ENCODE peak calls at places on chromosomes 13 and 19, in nine cellular contexts. One of them, this sample, is unnamed.

GRCh38 chr19:10718205-10719196 is 622 bp downstream of the DNM2 start:
- DNase-seq in effector memory CD4-positive, alpha-beta T cell: peak; percentile 39
- DNase-seq in BJ: no peak
- DNase-seq in HEK293T: peak; percentile 45
- DNase-seq in hippocampal formation: no peak
- DNase-seq in renal cortical epithelial cell: no peak
- DNase-seq in NK-92 treated with Interleukin-12 subunit alpha and Interleukin-12 subunit beta, amount 100 ng/mL, for 24 hours: no peak
- DNase-seq in AG20443: peak; percentile 71
- DNase-seq in caudate nucleus: no peak
- DNase-seq in this sample: peak; percentile 27

GRCh38 chr13:94660695-94661324 is 51.5 kb downstream of the SOX21 start:
- DNase-seq in effector memory CD4-positive, alpha-beta T cell: no peak
- DNase-seq in BJ: no peak
- DNase-seq in HEK293T: no peak
- DNase-seq in hippocampal formation: peak; percentile 46
- DNase-seq in renal cortical epithelial cell: peak; percentile 16
- DNase-seq in NK-92 treated with Interleukin-12 subunit alpha and Interleukin-12 subunit beta, amount 100 ng/mL, for 24 hours: no peak
- DNase-seq in AG20443: peak; percentile 21
- DNase-seq in caudate nucleus: no peak
- DNase-seq in this sample: no peak

GRCh38 chr19:2993579-2993978 is 16.2 kb downstream of the TLE6 start:
- DNase-seq in effector memory CD4-positive, alpha-beta T cell: no peak
- DNase-seq in BJ: no peak
- DNase-seq in HEK293T: no peak
- DNase-seq in hippocampal formation: no peak
- DNase-seq in renal cortical epithelial cell: no peak
- DNase-seq in NK-92 treated with Interleukin-12 subunit alpha and Interleukin-12 subunit beta, amount 100 ng/mL, for 24 hours: no peak
- DNase-seq in AG20443: no peak
- DNase-seq in caudate nucleus: no peak
- DNase-seq in this sample: no peak

GRCh38 chr13:80307401-80307987 is 33.4 kb downstream of the SPRY2 start:
- DNase-seq in effector memory CD4-positive, alpha-beta T cell: no peak
- DNase-seq in BJ: no peak
- DNase-seq in HEK293T: no peak
- DNase-seq in hippocampal formation: no peak
- DNase-seq in renal cortical epithelial cell: no peak
- DNase-seq in NK-92 treated with Interleukin-12 subunit alpha and Interleukin-12 subunit beta, amount 100 ng/mL, for 24 hours: no peak
- DNase-seq in AG20443: no peak
- DNase-seq in caudate nucleus: no peak
- DNase-seq in this sample: peak; percentile 10

GRCh38 chr13:25980255-25980654 is 71.6 kb downstream of the SHISA2 start:
- DNase-seq in effector memory CD4-positive, alpha-beta T cell: no peak
- DNase-seq in BJ: no peak
- DNase-seq in HEK293T: peak; percentile 22
- DNase-seq in hippocampal formation: peak; percentile 8
- DNase-seq in renal cortical epithelial cell: peak; percentile 62
- DNase-seq in NK-92 treated with Interleukin-12 subunit alpha and Interleukin-12 subunit beta, amount 100 ng/mL, for 24 hours: no peak
- DNase-seq in AG20443: peak; percentile 42
- DNase-seq in caudate nucleus: no peak
- DNase-seq in this sample: no peak

GRCh38 chr19:46659151-46660007 is 1.6 kb downstream of the DACT3 start:
- DNase-seq in effector memory CD4-positive, alpha-beta T cell: no peak
- DNase-seq in BJ: no peak
- DNase-seq in HEK293T: no peak
- DNase-seq in hippocampal formation: peak; percentile 31
- DNase-seq in renal cortical epithelial cell: no peak
- DNase-seq in NK-92 treated with Interleukin-12 subunit alpha and Interleukin-12 subunit beta, amount 100 ng/mL, for 24 hours: no peak
- DNase-seq in AG20443: peak; percentile 48
- DNase-seq in caudate nucleus: peak; percentile 42
- DNase-seq in this sample: peak; percentile 23

GRCh38 chr19:47676811-47677210 is 36.4 kb upstream of the EHD2 start:
- DNase-seq in effector memory CD4-positive, alpha-beta T cell: no peak
- DNase-seq in BJ: no peak
- DNase-seq in HEK293T: no peak
- DNase-seq in hippocampal formation: no peak
- DNase-seq in renal cortical epithelial cell: no peak
- DNase-seq in NK-92 treated with Interleukin-12 subunit alpha and Interleukin-12 subunit beta, amount 100 ng/mL, for 24 hours: no peak
- DNase-seq in AG20443: no peak
- DNase-seq in caudate nucleus: no peak
- DNase-seq in this sample: peak; percentile 45

GRCh38 chr19:33815410-33816340 is 19.0 kb downstream of the KCTD15 start:
- DNase-seq in effector memory CD4-positive, alpha-beta T cell: no peak
- DNase-seq in BJ: no peak
- DNase-seq in HEK293T: no peak
- DNase-seq in hippocampal formation: no peak
- DNase-seq in renal cortical epithelial cell: no peak
- DNase-seq in NK-92 treated with Interleukin-12 subunit alpha and Interleukin-12 subunit beta, amount 100 ng/mL, for 24 hours: no peak
- DNase-seq in AG20443: no peak
- DNase-seq in caudate nucleus: no peak
- DNase-seq in this sample: peak; percentile 89

GRCh38 chr19:4831351-4832340 is at the start of gene TICAM1:
- DNase-seq in effector memory CD4-positive, alpha-beta T cell: peak; percentile 85
- DNase-seq in BJ: no peak
- DNase-seq in HEK293T: no peak
- DNase-seq in hippocampal formation: no peak
- DNase-seq in renal cortical epithelial cell: peak; percentile 48
- DNase-seq in NK-92 treated with Interleukin-12 subunit alpha and Interleukin-12 subunit beta, amount 100 ng/mL, for 24 hours: peak; percentile 59
- DNase-seq in AG20443: peak; percentile 91
- DNase-seq in caudate nucleus: peak; percentile 23
- DNase-seq in this sample: peak; percentile 33

GRCh38 chr13:19182536-19182935 is 912 bp upstream of the TUBA3C start:
- DNase-seq in effector memory CD4-positive, alpha-beta T cell: no peak
- DNase-seq in BJ: no peak
- DNase-seq in HEK293T: no peak
- DNase-seq in hippocampal formation: no peak
- DNase-seq in renal cortical epithelial cell: no peak
- DNase-seq in NK-92 treated with Interleukin-12 subunit alpha and Interleukin-12 subunit beta, amount 100 ng/mL, for 24 hours: no peak
- DNase-seq in AG20443: no peak
- DNase-seq in caudate nucleus: no peak
- DNase-seq in this sample: no peak

GRCh38 chr13:30065181-30065580 is 214.8 kb upstream of the UBL3 start:
- DNase-seq in effector memory CD4-positive, alpha-beta T cell: no peak
- DNase-seq in BJ: no peak
- DNase-seq in HEK293T: no peak
- DNase-seq in hippocampal formation: no peak
- DNase-seq in renal cortical epithelial cell: peak; percentile 15
- DNase-seq in NK-92 treated with Interleukin-12 subunit alpha and Interleukin-12 subunit beta, amount 100 ng/mL, for 24 hours: no peak
- DNase-seq in AG20443: peak; percentile 36
- DNase-seq in caudate nucleus: no peak
- DNase-seq in this sample: no peak

GRCh38 chr19:30567535-30568232 is 195.5 kb downstream of the ZNF536 start:
- DNase-seq in effector memory CD4-positive, alpha-beta T cell: no peak
- DNase-seq in BJ: no peak
- DNase-seq in HEK293T: no peak
- DNase-seq in hippocampal formation: no peak
- DNase-seq in renal cortical epithelial cell: no peak
- DNase-seq in NK-92 treated with Interleukin-12 subunit alpha and Interleukin-12 subunit beta, amount 100 ng/mL, for 24 hours: no peak
- DNase-seq in AG20443: no peak
- DNase-seq in caudate nucleus: no peak
- DNase-seq in this sample: no peak

GRCh38 chr19:854549-854948 is 2.4 kb downstream of the ELANE start:
- DNase-seq in effector memory CD4-positive, alpha-beta T cell: no peak
- DNase-seq in BJ: no peak
- DNase-seq in HEK293T: no peak
- DNase-seq in hippocampal formation: no peak
- DNase-seq in renal cortical epithelial cell: no peak
- DNase-seq in NK-92 treated with Interleukin-12 subunit alpha and Interleukin-12 subunit beta, amount 100 ng/mL, for 24 hours: no peak
- DNase-seq in AG20443: no peak
- DNase-seq in caudate nucleus: no peak
- DNase-seq in this sample: no peak

GRCh38 chr13:49450105-49450819 is 6.2 kb downstream of the SETDB2 start:
- DNase-seq in effector memory CD4-positive, alpha-beta T cell: no peak
- DNase-seq in BJ: no peak
- DNase-seq in HEK293T: no peak
- DNase-seq in hippocampal formation: no peak
- DNase-seq in renal cortical epithelial cell: no peak
- DNase-seq in NK-92 treated with Interleukin-12 subunit alpha and Interleukin-12 subunit beta, amount 100 ng/mL, for 24 hours: no peak
- DNase-seq in AG20443: no peak
- DNase-seq in caudate nucleus: no peak
- DNase-seq in this sample: peak; percentile 64

GRCh38 chr13:33250594-33250993 is 35.0 kb downstream of the STARD13 start:
- DNase-seq in effector memory CD4-positive, alpha-beta T cell: no peak
- DNase-seq in BJ: no peak
- DNase-seq in HEK293T: no peak
- DNase-seq in hippocampal formation: no peak
- DNase-seq in renal cortical epithelial cell: no peak
- DNase-seq in NK-92 treated with Interleukin-12 subunit alpha and Interleukin-12 subunit beta, amount 100 ng/mL, for 24 hours: no peak
- DNase-seq in AG20443: no peak
- DNase-seq in caudate nucleus: no peak
- DNase-seq in this sample: no peak

GRCh38 chr13:108302279-108302678 is 32.8 kb downstream of the TNFSF13B start:
- DNase-seq in effector memory CD4-positive, alpha-beta T cell: no peak
- DNase-seq in BJ: no peak
- DNase-seq in HEK293T: no peak
- DNase-seq in hippocampal formation: no peak
- DNase-seq in renal cortical epithelial cell: peak; percentile 36
- DNase-seq in NK-92 treated with Interleukin-12 subunit alpha and Interleukin-12 subunit beta, amount 100 ng/mL, for 24 hours: no peak
- DNase-seq in AG20443: no peak
- DNase-seq in caudate nucleus: no peak
- DNase-seq in this sample: no peak

GRCh38 chr13:66835040-66835628 is 395.0 kb downstream of the PCDH9 start:
- DNase-seq in effector memory CD4-positive, alpha-beta T cell: no peak
- DNase-seq in BJ: no peak
- DNase-seq in HEK293T: peak; percentile 100
- DNase-seq in hippocampal formation: peak; percentile 67
- DNase-seq in renal cortical epithelial cell: peak; percentile 19
- DNase-seq in NK-92 treated with Interleukin-12 subunit alpha and Interleukin-12 subunit beta, amount 100 ng/mL, for 24 hours: no peak
- DNase-seq in AG20443: no peak
- DNase-seq in caudate nucleus: peak; percentile 72
- DNase-seq in this sample: no peak

GRCh38 chr19:8445488-8446001 is 770 bp downstream of the HNRNPM start:
- DNase-seq in effector memory CD4-positive, alpha-beta T cell: peak; percentile 39
- DNase-seq in BJ: no peak
- DNase-seq in HEK293T: peak; percentile 27
- DNase-seq in hippocampal formation: no peak
- DNase-seq in renal cortical epithelial cell: no peak
- DNase-seq in NK-92 treated with Interleukin-12 subunit alpha and Interleukin-12 subunit beta, amount 100 ng/mL, for 24 hours: peak; percentile 37
- DNase-seq in AG20443: peak; percentile 58
- DNase-seq in caudate nucleus: peak; percentile 46
- DNase-seq in this sample: peak; percentile 26

GRCh38 chr13:34207334-34207733 is 389.4 kb downstream of the RFC3 start:
- DNase-seq in effector memory CD4-positive, alpha-beta T cell: no peak
- DNase-seq in BJ: peak; percentile 61
- DNase-seq in HEK293T: no peak
- DNase-seq in hippocampal formation: no peak
- DNase-seq in renal cortical epithelial cell: peak; percentile 2
- DNase-seq in NK-92 treated with Interleukin-12 subunit alpha and Interleukin-12 subunit beta, amount 100 ng/mL, for 24 hours: no peak
- DNase-seq in AG20443: peak; percentile 86
- DNase-seq in caudate nucleus: no peak
- DNase-seq in this sample: no peak

GRCh38 chr13:83048419-83048818 is 833.9 kb downstream of the SLITRK1 start:
- DNase-seq in effector memory CD4-positive, alpha-beta T cell: no peak
- DNase-seq in BJ: peak; percentile 17
- DNase-seq in HEK293T: no peak
- DNase-seq in hippocampal formation: no peak
- DNase-seq in renal cortical epithelial cell: peak; percentile 76
- DNase-seq in NK-92 treated with Interleukin-12 subunit alpha and Interleukin-12 subunit beta, amount 100 ng/mL, for 24 hours: no peak
- DNase-seq in AG20443: peak; percentile 2
- DNase-seq in caudate nucleus: no peak
- DNase-seq in this sample: no peak

GRCh38 chr19:42114412-42114811 is 17.8 kb downstream of the POU2F2 start:
- DNase-seq in effector memory CD4-positive, alpha-beta T cell: no peak
- DNase-seq in BJ: no peak
- DNase-seq in HEK293T: no peak
- DNase-seq in hippocampal formation: no peak
- DNase-seq in renal cortical epithelial cell: peak; percentile 51
- DNase-seq in NK-92 treated with Interleukin-12 subunit alpha and Interleukin-12 subunit beta, amount 100 ng/mL, for 24 hours: no peak
- DNase-seq in AG20443: no peak
- DNase-seq in caudate nucleus: no peak
- DNase-seq in this sample: peak; percentile 46